ENCODE peak calls at places on chromosome 22, in nine cellular contexts. B is lung, D is HFFc6, K is HTR-8/SVneo, M is cardiac fibroblast, T is hepatic stellate cell, Z is NCI-H446, W is endothelial cell, N is non-pigmented ciliary epithelial cell. X is an unnamed sample.

GRCh38 chr22:19806213-19807160 is 45.9 kb downstream of the TBX1 start:
- DNase-seq in D (no peak), K (peak; percentile 31), W (no peak), N (no peak), Z (no peak), B (peak; percentile 74), M (no peak), T (no peak), X (no peak)

GRCh38 chr22:42114721-42115120 is 15.9 kb downstream of the CYP2D6 start:
- DNase-seq in W (no peak), N (no peak), B (no peak), T (no peak), K (no peak), D (peak; percentile 3), M (peak; percentile 26), Z (no peak), X (peak; percentile 29)

GRCh38 chr22:29306830-29307657 is 594 bp downstream of the GAS2L1 start:
- DNase-seq in B (peak; percentile 73), W (peak; percentile 85), Z (peak; percentile 85), M (peak; percentile 80), D (peak; percentile 43), T (peak; percentile 88), K (peak; percentile 57), N (no peak), X (peak; percentile 80)

GRCh38 chr22:17484608-17485007 is 78.7 kb upstream of the SLC25A18 start:
- DNase-seq in T (no peak), D (no peak), B (no peak), K (no peak), Z (no peak), N (no peak), M (no peak), W (no peak), X (no peak)

GRCh38 chr22:32695451-32695891 is 106.0 kb upstream of the TIMP3 start:
- DNase-seq in T (peak; percentile 76), W (no peak), N (peak; percentile 60), D (peak; percentile 97), Z (no peak), M (peak; percentile 64), K (peak; percentile 53), B (no peak), X (peak; percentile 84)

GRCh38 chr22:20438678-20439492 is 1.3 kb upstream of the SCARF2 start:
- DNase-seq in W (no peak), M (peak; percentile 30), Z (no peak), B (no peak), K (no peak), N (no peak), T (peak; percentile 85), D (no peak), X (peak; percentile 84)

GRCh38 chr22:22318723-22319465 is 74.3 kb downstream of the VPREB1 start:
- DNase-seq in B (no peak), M (no peak), W (no peak), Z (no peak), K (no peak), D (no peak), N (no peak), T (no peak), X (no peak)

GRCh38 chr22:20750461-20751184 is 23.3 kb upstream of the SERPIND1 start:
- DNase-seq in M (peak; percentile 79), D (peak; percentile 66), N (peak; percentile 70), B (peak; percentile 72), W (no peak), Z (peak; percentile 82), T (peak; percentile 86), K (peak; percentile 25), X (peak; percentile 92)

GRCh38 chr22:43996170-43996980 is 27.7 kb upstream of the PARVB start:
- DNase-seq in M (no peak), K (no peak), B (peak; percentile 56), N (no peak), D (no peak), Z (no peak), T (no peak), W (peak; percentile 36), X (no peak)

GRCh38 chr22:49326558-49326957 is 501.1 kb downstream of the BRD1 start:
- DNase-seq in D (no peak), M (no peak), B (no peak), N (no peak), K (no peak), W (no peak), Z (no peak), T (no peak), X (no peak)

GRCh38 chr22:30506507-30506968 is 1.0 kb upstream of the SEC14L4 start:
- DNase-seq in W (no peak), B (peak; percentile 73), D (no peak), M (no peak), Z (no peak), K (no peak), T (no peak), N (no peak), X (no peak)

GRCh38 chr22:44804327-44804726 is 52.0 kb downstream of the ARHGAP8 start:
- DNase-seq in N (no peak), M (no peak), T (no peak), B (no peak), K (no peak), Z (no peak), D (no peak), W (no peak), X (no peak)